ENCODE peak calls at places on chromosomes 5 and 9, in four cellular contexts. N is mesendoderm; J is HL-60; H is CD4-positive, alpha-beta memory T cell. Q is an unnamed sample.

GRCh38 chr9:61674882-61675281 is 485.0 kb downstream of the SPATA31A7 start:
- DNase-seq in N (no peak), J (no peak), H (no peak), Q (no peak)

GRCh38 chr9:13971910-13972655 is 341.9 kb downstream of the NFIB start:
- DNase-seq in N (peak), J (no peak), H (no peak), Q (no peak)

GRCh38 chr9:4965174-4965821 is 19.8 kb upstream of the JAK2 start:
- DNase-seq in N (no peak), J (no peak), H (no peak), Q (no peak)

GRCh38 chr9:16485575-16486321 is 384.7 kb downstream of the BNC2 start:
- DNase-seq in N (peak), J (no peak), H (no peak), Q (no peak)

GRCh38 chr5:12109075-12109688 is 204.9 kb upstream of the CTNND2 start:
- DNase-seq in N (peak), J (no peak), H (no peak), Q (no peak)

GRCh38 chr5:156474251-156474650 is 147.3 kb downstream of the SGCD start:
- DNase-seq in N (no peak), J (no peak), H (no peak), Q (no peak)

GRCh38 chr9:84711936-84712335 is 42.4 kb downstream of the NTRK2 start:
- DNase-seq in N (no peak), J (no peak), H (no peak), Q (no peak)

GRCh38 chr9:124781967-124782660 is 5.2 kb downstream of the OLFML2A start:
- DNase-seq in N (no peak), J (no peak), H (no peak), Q (no peak)

GRCh38 chr5:127011151-127011550 is 19.2 kb downstream of the MARCHF3 start:
- DNase-seq in N (no peak), J (no peak), H (no peak), Q (no peak)

GRCh38 chr5:138354926-138355378 is 2.5 kb downstream of the KDM3B start:
- DNase-seq in N (peak), J (no peak), H (peak), Q (peak)

GRCh38 chr5:15492545-15492944 is 7.4 kb upstream of the FBXL7 start:
- DNase-seq in N (peak), J (no peak), H (no peak), Q (no peak)

GRCh38 chr5:162995568-162995967 is 441.8 kb upstream of the CCNG1 start:
- DNase-seq in N (no peak), J (no peak), H (no peak), Q (no peak)

GRCh38 chr9:12775963-12776774 is 1.3 kb downstream of the LURAP1L start:
- DNase-seq in N (peak), J (peak), H (no peak), Q (no peak)

GRCh38 chr5:142547445-142548374 is 138.2 kb downstream of the FGF1 start:
- DNase-seq in N (no peak), J (no peak), H (no peak), Q (no peak)

GRCh38 chr9:27554712-27555111 is 18.6 kb downstream of the C9orf72 start:
- DNase-seq in N (no peak), J (no peak), H (no peak), Q (no peak)

GRCh38 chr5:14518638-14519037 is 63.0 kb upstream of the OTULINL start:
- DNase-seq in N (no peak), J (no peak), H (no peak), Q (no peak)

GRCh38 chr5:135269828-135270545 is 129.0 kb downstream of the MACROH2A1 start:
- DNase-seq in N (no peak), J (no peak), H (no peak), Q (no peak)

GRCh38 chr5:16072616-16073015 is 107.0 kb downstream of the MARCHF11 start:
- DNase-seq in N (no peak), J (no peak), H (no peak), Q (no peak)

GRCh38 chr5:149381986-149382338 is 2.9 kb upstream of the IL17B start:
- DNase-seq in N (peak), J (peak), H (peak), Q (no peak)

GRCh38 chr9:135670721-135671590 is 7.8 kb downstream of the LCN9 start:
- DNase-seq in N (no peak), J (no peak), H (no peak), Q (no peak)

GRCh38 chr9:6686396-6686795 is 40.9 kb upstream of the GLDC start:
- DNase-seq in N (peak), J (no peak), H (no peak), Q (no peak)

GRCh38 chr9:112925058-112925641 is 34.5 kb upstream of the SLC46A2 start:
- DNase-seq in N (peak), J (no peak), H (no peak), Q (no peak)

GRCh38 chr5:22710660-22711059 is 142.5 kb downstream of the CDH12 start:
- DNase-seq in N (no peak), J (no peak), H (no peak), Q (no peak)

GRCh38 chr5:22319798-22320197 is 533.3 kb downstream of the CDH12 start:
- DNase-seq in N (peak), J (no peak), H (no peak), Q (no peak)

GRCh38 chr5:141388661-141389060 is 1.2 kb downstream of the PCDHGB4 start:
- DNase-seq in N (no peak), J (no peak), H (no peak), Q (no peak)
- H3K4me3 ChIP-seq in N (no peak), J (no peak), H (no peak), Q (no peak)

GRCh38 chr5:119365847-119366536 is 10.2 kb downstream of the TNFAIP8 start:
- DNase-seq in N (no peak), J (no peak), H (no peak), Q (no peak)
- H3K4me3 ChIP-seq in N (no peak), J (no peak), H (peak), Q (no peak)

DNA sequence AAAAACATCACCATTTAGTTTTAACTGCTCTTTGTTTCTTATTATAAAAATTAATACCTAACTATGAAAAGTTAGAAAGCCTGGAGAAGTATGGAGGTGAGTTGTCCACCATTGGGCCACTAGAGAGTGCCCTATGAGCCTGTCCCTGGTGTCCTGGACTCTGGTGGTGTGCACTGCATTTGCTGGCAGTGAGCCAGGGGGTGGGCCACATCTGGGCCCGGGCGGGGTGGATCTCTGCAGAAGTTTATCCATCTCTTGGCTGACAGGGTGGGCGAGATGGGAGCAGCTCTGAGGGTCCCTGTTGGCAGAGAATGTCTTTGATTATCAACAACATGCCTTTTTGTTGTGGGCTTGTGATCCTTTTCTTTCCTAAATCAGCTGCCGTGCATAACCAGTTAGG is 8.2 kb downstream of the TENT4A start:
- DNase-seq in N (no peak), J (no peak), H (no peak), Q (no peak)
- H3K4me3 ChIP-seq in N (no peak), J (no peak), H (no peak), Q (peak)

GRCh38 chr5:91311168-91311696 is 71.9 kb downstream of the ARRDC3 start:
- DNase-seq in N (no peak), J (no peak), H (no peak), Q (no peak)
- H3K4me3 ChIP-seq in N (no peak), J (no peak), H (peak), Q (no peak)

GRCh38 chr5:154403776-154404387 is 41.9 kb upstream of the SAP30L start:
- DNase-seq in N (no peak), J (no peak), H (no peak), Q (no peak)

GRCh38 chr5:154406826-154407225 is 39.0 kb upstream of the SAP30L start:
- DNase-seq in N (no peak), J (no peak), H (no peak), Q (no peak)

GRCh38 chr5:154403234-154403633 is 42.6 kb upstream of the SAP30L start:
- DNase-seq in N (no peak), J (no peak), H (no peak), Q (no peak)

GRCh38 chr5:154406231-154406630 is 39.6 kb upstream of the SAP30L start:
- DNase-seq in N (no peak), J (no peak), H (no peak), Q (no peak)

GRCh38 chr5:154405078-154405792 is 40.6 kb upstream of the SAP30L start:
- DNase-seq in N (peak), J (peak), H (peak), Q (no peak)
- H3K4me3 ChIP-seq in N (no peak), J (peak), H (peak), Q (peak)

GRCh38 chr9:127569819-127570401 is 42.2 kb upstream of the STXBP1 start:
- DNase-seq in N (no peak), J (no peak), H (peak), Q (no peak)
- H3K4me3 ChIP-seq in N (no peak), J (peak), H (peak), Q (peak)

DNA sequence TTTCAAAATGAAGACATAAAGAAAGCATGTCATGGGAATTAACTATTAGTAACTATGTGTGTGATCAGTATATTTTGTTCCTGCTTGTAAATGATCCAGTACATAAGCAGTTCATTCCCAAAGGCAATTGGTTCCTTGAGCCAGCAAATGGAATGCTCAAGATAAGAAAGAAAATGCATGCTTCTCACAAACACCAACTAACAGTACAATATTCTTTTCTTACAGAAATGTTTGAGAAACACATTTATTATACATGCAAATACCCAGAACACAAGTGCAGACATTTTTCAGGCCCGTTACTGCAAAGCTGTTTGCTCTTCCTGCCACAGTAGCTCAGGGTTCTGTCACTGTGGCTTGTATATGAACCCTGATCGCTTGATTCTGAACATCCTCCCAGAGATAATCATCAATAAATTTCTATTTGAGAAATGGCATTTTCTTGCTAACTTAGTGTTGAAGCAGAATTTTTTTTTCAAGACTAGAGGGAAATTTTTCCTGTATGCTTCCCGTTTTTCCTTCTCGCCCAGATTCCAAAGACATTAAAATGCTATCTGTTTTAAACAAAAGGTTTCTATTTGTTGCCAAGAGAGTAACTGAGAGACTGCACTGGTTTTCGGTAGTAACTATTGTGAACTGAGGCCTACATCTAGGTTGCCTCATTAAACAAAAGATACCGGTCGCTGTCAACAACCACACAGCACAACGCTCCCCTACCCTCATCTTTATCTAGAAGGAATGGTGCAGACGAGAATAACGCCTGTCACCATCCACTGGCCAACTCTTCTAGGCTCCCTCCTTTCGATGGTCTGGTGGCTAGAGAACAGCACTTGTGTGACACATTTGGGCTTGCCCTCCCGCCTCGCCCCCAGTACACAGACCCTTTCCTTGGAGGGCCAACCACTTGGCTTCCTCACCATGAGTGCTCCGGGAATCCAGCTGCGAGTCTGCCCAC is 1.7 kb downstream of the GNAQ start:
- DNase-seq in N (peak), J (no peak), H (peak), Q (no peak)
- H3K4me3 ChIP-seq in N (peak), J (peak), H (peak), Q (no peak)

DNA sequence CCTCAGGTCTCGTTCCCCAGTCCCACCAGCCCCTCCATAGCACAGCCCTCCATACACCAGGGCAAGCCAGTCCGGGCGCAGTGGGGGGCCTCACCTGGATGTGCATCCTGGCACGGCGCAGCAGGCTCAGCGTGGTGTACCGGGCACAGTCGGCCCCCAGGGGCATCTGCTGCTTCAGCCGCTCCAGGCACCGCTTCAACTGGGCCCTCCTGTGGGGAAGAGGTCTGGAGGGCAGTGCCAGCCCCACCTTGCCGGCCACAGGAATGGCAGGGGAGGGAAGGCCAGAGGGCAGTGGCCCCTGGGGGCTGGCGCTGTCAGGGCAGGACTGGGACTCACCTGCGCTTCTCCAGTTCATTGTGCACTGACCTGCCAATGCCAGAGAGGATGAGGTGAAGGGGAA is 1.4 kb downstream of the MXD3 start:
- DNase-seq in N (no peak), J (no peak), H (no peak), Q (no peak)
- H3K4me3 ChIP-seq in N (no peak), J (peak), H (no peak), Q (peak)

GRCh38 chr9:93209097-93209496 is 25.2 kb downstream of the WNK2 start:
- DNase-seq in N (no peak), J (no peak), H (no peak), Q (no peak)

GRCh38 chr9:93205896-93206575 is 22.1 kb downstream of the WNK2 start:
- DNase-seq in N (no peak), J (no peak), H (no peak), Q (no peak)

GRCh38 chr9:93206576-93207155 is 22.7 kb downstream of the WNK2 start:
- DNase-seq in N (no peak), J (no peak), H (no peak), Q (no peak)

GRCh38 chr9:93207860-93208734 is 24.2 kb downstream of the WNK2 start:
- DNase-seq in N (no peak), J (no peak), H (no peak), Q (no peak)

DNA sequence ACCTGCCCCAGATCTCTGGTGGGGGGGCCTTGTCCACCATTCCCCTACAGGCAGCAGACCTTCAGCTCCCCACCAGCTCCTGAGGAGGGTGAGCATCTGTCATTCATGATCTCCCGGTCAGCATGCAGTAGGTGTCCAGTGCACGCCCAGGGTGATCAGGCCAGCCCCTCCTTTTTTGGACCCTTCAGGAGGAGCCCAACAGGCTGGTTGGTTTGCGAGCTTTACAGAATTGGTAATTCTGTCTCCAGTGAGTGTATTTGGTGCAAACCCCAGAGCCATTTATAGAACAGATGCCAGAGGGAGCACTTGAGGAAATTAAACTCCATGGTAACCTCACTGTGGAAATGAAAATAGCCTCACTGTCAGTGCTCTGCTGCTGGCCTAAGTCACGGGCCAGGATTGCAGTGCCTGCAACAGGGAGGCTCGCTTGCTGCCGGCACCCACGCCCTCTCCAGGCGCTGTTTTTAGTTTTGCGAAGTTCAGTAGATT is 23.4 kb downstream of the WNK2 start:
- DNase-seq in N (no peak), J (no peak), H (no peak), Q (no peak)
- H3K4me3 ChIP-seq in N (no peak), J (no peak), H (no peak), Q (no peak)

DNA sequence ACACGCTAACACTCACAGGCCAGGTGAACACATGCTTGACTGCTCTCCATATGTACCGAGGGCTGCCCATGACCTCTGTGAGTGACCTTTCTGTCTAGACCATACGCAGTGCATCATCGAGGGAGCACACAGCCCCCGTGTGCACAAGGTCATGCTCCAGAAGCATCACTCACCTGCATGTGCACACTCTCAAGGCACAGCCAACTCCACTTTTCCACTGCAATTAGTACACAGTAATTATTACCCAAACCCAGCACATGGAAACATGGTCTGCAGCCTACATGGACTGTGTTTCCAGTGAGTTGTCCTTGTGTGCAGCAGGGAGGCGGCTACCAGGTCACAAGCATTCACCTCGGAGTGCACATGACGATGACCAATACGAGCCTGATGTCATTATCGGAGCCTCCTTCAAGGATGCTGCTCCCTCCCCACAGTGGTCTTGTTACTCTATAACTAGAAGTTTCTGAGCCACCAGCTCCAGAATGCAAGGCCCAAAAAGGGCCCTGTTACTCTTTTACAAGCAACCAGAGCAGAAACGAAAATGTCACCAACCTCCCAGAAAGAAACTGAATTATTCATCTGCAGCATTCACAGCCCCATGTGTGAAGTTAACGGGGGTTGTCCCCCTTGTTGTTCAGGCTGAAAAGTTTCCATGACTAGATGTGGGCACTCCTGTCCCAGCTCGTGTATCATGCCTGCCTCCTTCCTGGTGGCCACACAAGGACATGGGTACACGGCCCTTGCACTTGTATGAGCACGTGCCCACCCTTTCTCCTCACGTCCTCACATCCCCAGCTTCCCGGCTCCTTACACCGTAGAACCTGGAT is 31.2 kb downstream of the SEMA4D start:
- DNase-seq in N (no peak), J (no peak), H (no peak), Q (no peak)
- H3K4me3 ChIP-seq in N (no peak), J (no peak), H (peak), Q (no peak)

Q was measured in GM12864.